ENCODE peak calls at places on chromosomes 2 and 18, in eight cellular contexts. C is SJSA1, N is mammary epithelial cell, E is aorta, R is left lung, V is WERI-Rb-1, H is HepG2, M is right cardiac atrium. S is an unnamed sample.
A peak's percentile ranks its signal among the peaks of the same experiment; 100 is the strongest.

GRCh38 chr2:109582928-109583895 is 30.6 kb downstream of the SEPTIN10 start:
- DNase-seq in C (peak; percentile 54), N (peak; percentile 55), E (no peak), R (no peak), V (no peak), H (no peak), M (no peak), S (no peak)

GRCh38 chr2:10498525-10499274 is 50.6 kb upstream of the ODC1 start:
- DNase-seq in C (no peak), N (no peak), E (peak; percentile 35), R (no peak), V (no peak), H (no peak), M (no peak), S (peak; percentile 40)

GRCh38 chr18:46220116-46220515 is 115.9 kb downstream of the HAUS1 start:
- DNase-seq in C (no peak), N (peak; percentile 50), E (no peak), R (no peak), V (no peak), H (no peak), M (no peak), S (no peak)

GRCh38 chr2:132489150-132489549 is 72.5 kb downstream of the GPR39 start:
- DNase-seq in C (peak; percentile 15), N (peak; percentile 17), E (no peak), R (peak; percentile 77), V (no peak), H (no peak), M (no peak), S (no peak)

GRCh38 chr2:221546505-221547225 is 25.4 kb downstream of the EPHA4 start:
- DNase-seq in C (no peak), N (peak; percentile 79), E (no peak), R (no peak), V (no peak), H (no peak), M (no peak), S (no peak)

GRCh38 chr2:46302005-46302696 is 4.9 kb downstream of the EPAS1 start:
- DNase-seq in C (no peak), N (no peak), E (no peak), R (no peak), V (no peak), H (no peak), M (no peak), S (no peak)

GRCh38 chr2:143581989-143582719 is 452.9 kb downstream of the ARHGAP15 start:
- DNase-seq in C (no peak), N (no peak), E (no peak), R (no peak), V (peak; percentile 12), H (no peak), M (no peak), S (no peak)

GRCh38 chr2:42008241-42008911 is 39.4 kb upstream of the PKDCC start:
- DNase-seq in C (no peak), N (no peak), E (no peak), R (no peak), V (no peak), H (no peak), M (no peak), S (no peak)

GRCh38 chr2:240835528-240835927 is 15.5 kb upstream of the KIF1A start:
- DNase-seq in C (no peak), N (no peak), E (no peak), R (no peak), V (no peak), H (no peak), M (no peak), S (no peak)

GRCh38 chr2:233208382-233209116 is 42.9 kb upstream of the ATG16L1 start:
- DNase-seq in C (peak; percentile 66), N (peak; percentile 27), E (no peak), R (no peak), V (no peak), H (peak; percentile 59), M (no peak), S (no peak)

GRCh38 chr18:12253517-12254136 is 534 bp upstream of the CIDEA start:
- DNase-seq in C (no peak), N (no peak), E (no peak), R (no peak), V (no peak), H (no peak), M (peak; percentile 29), S (no peak)
- H3K4me3 ChIP-seq in C (no peak overlapping the region), N (no peak overlapping the region), E (no peak overlapping the region), R (no peak overlapping the region), V (no peak overlapping the region), H (no peak overlapping the region), M (peak overlapping the region; percentile 27), S (peak overlapping the region; percentile 68)

GRCh38 chr18:79681484-79682387 is 2.1 kb downstream of the CTDP1 start:
- DNase-seq in C (no peak), N (peak; percentile 32), E (no peak), R (peak; percentile 78), V (no peak), H (no peak), M (no peak), S (no peak)
- H3K4me3 ChIP-seq in C (no peak overlapping the region), N (no peak overlapping the region), E (no peak overlapping the region), R (peak overlapping the region; percentile 92), V (no peak overlapping the region), H (peak overlapping the region; percentile 90), M (no peak overlapping the region), S (peak overlapping the region; percentile 97)

GRCh38 chr2:219569635-219570034 is 1.7 kb downstream of the OBSL1 start:
- DNase-seq in C (no peak), N (no peak), E (no peak), R (no peak), V (no peak), H (no peak), M (no peak), S (no peak)
- H3K4me3 ChIP-seq in C (no peak overlapping the region), N (no peak overlapping the region), E (no peak overlapping the region), R (peak overlapping the region; percentile 54), V (peak overlapping the region; percentile 64), H (peak overlapping the region; percentile 90), M (peak overlapping the region; percentile 77), S (peak overlapping the region; percentile 91)

DNA sequence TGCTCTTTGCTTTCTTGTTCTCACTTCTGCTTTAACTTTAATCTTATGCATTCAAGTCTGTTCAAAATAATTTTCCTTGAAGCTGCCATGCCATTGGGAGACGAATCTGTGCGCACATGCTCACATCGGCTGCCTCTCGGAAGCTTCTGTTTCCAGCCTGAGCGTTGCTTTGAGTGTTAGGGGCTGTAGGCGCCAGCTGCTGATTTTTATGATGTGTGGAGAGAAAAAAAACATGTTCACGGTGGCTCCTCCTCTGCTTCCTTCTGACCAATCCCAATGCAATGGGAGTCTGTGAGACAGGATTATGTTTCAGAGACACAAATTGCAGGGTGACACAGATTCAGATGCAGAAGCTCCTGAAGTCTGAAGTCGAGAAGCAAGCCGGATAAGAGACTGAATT is at the start of gene MC4R:
- DNase-seq in C (peak; percentile 4), N (peak; percentile 35), E (no peak), R (no peak), V (peak; percentile 59), H (no peak), M (peak; percentile 19), S (no peak)
- H3K4me3 ChIP-seq in C (no peak within 1 kb of the TSS), N (peak within 1 kb of the TSS; percentile 10), E (no peak within 1 kb of the TSS), R (no peak within 1 kb of the TSS), V (peak within 1 kb of the TSS; percentile 38), H (no peak within 1 kb of the TSS), M (no peak within 1 kb of the TSS), S (peak within 1 kb of the TSS; percentile 25)

DNA sequence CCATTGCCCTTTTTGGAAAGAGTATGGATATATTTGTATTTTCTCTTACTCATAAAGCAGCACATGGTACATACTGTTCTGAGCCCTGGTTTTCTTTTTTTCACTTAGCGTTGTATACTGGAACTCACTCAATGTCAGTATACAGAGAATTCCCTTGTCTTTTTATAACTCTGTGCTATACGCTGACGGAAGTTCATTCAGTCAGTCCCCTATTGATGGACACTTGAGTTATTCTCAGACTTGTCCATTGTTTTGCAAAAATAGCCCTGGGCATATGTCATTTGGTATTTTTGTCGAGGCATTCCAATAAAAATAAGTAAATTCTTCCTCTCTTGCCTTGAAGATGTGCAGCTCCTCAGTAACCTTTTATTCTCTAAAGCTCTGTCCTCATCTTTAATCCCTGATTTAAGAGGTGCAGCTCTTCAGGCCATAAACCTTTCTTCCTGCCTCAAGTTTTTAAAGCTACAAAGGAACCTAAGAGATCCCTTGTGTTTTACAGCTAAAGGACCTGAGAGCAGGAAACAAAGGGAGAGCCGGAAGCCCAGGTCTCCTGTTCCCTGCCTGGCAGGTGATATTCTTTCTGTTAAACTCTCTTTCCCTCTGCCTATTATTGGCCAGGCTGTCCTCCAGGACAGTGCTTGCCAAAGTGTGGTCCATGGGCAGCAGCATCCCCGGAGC is 157.8 kb downstream of the NEDD4L start:
- DNase-seq in C (peak; percentile 18), N (no peak), E (no peak), R (no peak), V (no peak), H (no peak), M (no peak), S (no peak)
- H3K4me3 ChIP-seq in C (no peak overlapping the region), N (no peak overlapping the region), E (no peak overlapping the region), R (no peak overlapping the region), V (no peak overlapping the region), H (no peak overlapping the region), M (no peak overlapping the region), S (no peak overlapping the region)

DNA sequence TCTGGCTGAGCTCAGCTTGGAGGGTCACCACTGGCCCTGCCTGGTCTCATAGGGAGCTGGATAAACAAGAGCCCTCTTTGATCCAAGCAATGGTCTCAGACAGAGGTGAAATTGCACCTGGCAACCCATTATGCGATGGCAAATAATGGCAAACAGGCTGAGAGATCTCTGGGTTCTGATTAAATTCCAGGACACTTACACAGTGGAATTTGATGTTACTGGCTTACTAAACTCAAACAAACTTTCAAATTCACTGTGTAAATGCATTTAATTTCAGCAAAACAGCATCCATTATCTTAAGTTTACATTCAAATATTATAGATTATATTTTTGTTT is 19.5 kb upstream of the STAT4 start:
- DNase-seq in C (no peak), N (no peak), E (no peak), R (no peak), V (no peak), H (no peak), M (no peak), S (no peak)
- H3K4me3 ChIP-seq in C (no peak overlapping the region), N (no peak overlapping the region), E (no peak overlapping the region), R (no peak overlapping the region), V (no peak overlapping the region), H (no peak overlapping the region), M (no peak overlapping the region), S (no peak overlapping the region)

DNA sequence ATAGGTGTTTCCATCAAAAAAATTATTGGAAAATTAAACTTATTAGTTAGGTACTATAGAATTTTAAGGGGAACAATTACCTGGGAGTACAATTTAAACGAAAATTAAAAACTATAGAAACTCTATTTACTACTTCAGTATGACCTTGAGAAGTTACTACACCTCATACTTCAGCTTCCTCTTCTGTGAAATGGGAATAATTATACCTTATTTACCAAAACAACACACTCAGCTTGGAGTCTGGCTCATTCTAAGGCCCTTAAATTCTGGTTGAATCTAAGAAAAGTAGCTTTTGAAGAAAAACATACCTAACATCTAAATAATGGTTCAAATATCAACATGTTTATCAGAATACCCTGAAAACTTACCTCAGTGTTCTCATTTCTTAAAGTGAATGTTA is 2.7 kb downstream of the NABP1 start:
- DNase-seq in C (no peak), N (no peak), E (no peak), R (no peak), V (no peak), H (no peak), M (no peak), S (no peak)
- H3K4me3 ChIP-seq in C (peak overlapping the region; percentile 52), N (peak overlapping the region; percentile 78), E (no peak overlapping the region), R (peak overlapping the region; percentile 70), V (no peak overlapping the region), H (no peak overlapping the region), M (no peak overlapping the region), S (peak overlapping the region; percentile 11)

GRCh38 chr2:231393149-231394131 is 2.1 kb upstream of the B3GNT7 start:
- DNase-seq in C (no peak), N (no peak), E (no peak), R (no peak), V (peak; percentile 49), H (peak; percentile 47), M (no peak), S (no peak)
- H3K4me3 ChIP-seq in C (no peak overlapping the region), N (no peak overlapping the region), E (no peak overlapping the region), R (no peak overlapping the region), V (no peak overlapping the region), H (no peak overlapping the region), M (no peak overlapping the region), S (no peak overlapping the region)

S was measured in coronary artery.